ENCODE peak calls at places on chromosomes 13 and 19, in eight cellular contexts. P is transverse colon, A is spleen, C is Peyer's patch, L is tibial nerve, X is uterus, N is heart left ventricle, K is gastrocnemius medialis. V is an unnamed sample.
A peak's percentile ranks its signal among the peaks of the same experiment; 100 is the strongest.

GRCh38 chr13:93966267-93966936 is 513.1 kb downstream of the DCT start:
- DNase-seq in N (no peak), L (no peak), X (no peak), K (no peak), P (no peak), C (no peak), A (no peak), V (no peak)

GRCh38 chr13:40682449-40683240 is 16.2 kb upstream of the FOXO1 start:
- DNase-seq in N (no peak), C (no peak), X (no peak), K (no peak), P (no peak), A (no peak), L (no peak), V (no peak)

GRCh38 chr13:82758056-82758455 is 1124.2 kb downstream of the SLITRK1 start:
- DNase-seq in K (no peak), X (no peak), A (no peak), N (no peak), L (no peak), P (no peak), C (no peak), V (no peak)

GRCh38 chr13:80168089-80168850 is 172.7 kb downstream of the SPRY2 start:
- DNase-seq in K (no peak), N (no peak), X (no peak), P (no peak), A (no peak), C (no peak), L (no peak), V (no peak)

GRCh38 chr19:53037101-53038097 is 7.1 kb upstream of the ERVV-2 start:
- DNase-seq in C (no peak), X (no peak), L (no peak), A (peak; percentile 70), N (peak; percentile 38), P (no peak), K (no peak), V (peak; percentile 56)

GRCh38 chr19:12331211-12331941 is 2.1 kb downstream of the ZNF563 start:
- DNase-seq in N (peak; percentile 27), C (no peak), K (no peak), X (no peak), A (peak; percentile 84), L (no peak), P (peak; percentile 18), V (peak; percentile 20)

GRCh38 chr19:1590641-1591397 is 1.8 kb downstream of the MBD3 start:
- DNase-seq in X (no peak), C (peak; percentile 49), P (peak; percentile 32), K (no peak), L (no peak), N (no peak), A (no peak), V (no peak)

GRCh38 chr19:58562126-58563033 is 4.0 kb upstream of the UBE2M start:
- DNase-seq in N (peak; percentile 57), K (peak; percentile 31), A (peak; percentile 89), X (no peak), L (no peak), P (no peak), C (peak; percentile 65), V (peak; percentile 82)

GRCh38 chr13:39273953-39274352 is 235.7 kb downstream of the NHLRC3 start:
- DNase-seq in P (peak; percentile 17), C (no peak), N (no peak), K (no peak), X (no peak), L (no peak), A (no peak), V (no peak)

GRCh38 chr13:32734511-32734910 is 148.3 kb downstream of the PDS5B start:
- DNase-seq in C (no peak), X (no peak), K (no peak), N (no peak), P (no peak), L (peak; percentile 21), A (no peak), V (no peak)

GRCh38 chr19:13301627-13302334 is 151.6 kb downstream of the IER2 start:
- DNase-seq in C (no peak), N (no peak), X (no peak), L (no peak), A (no peak), K (no peak), P (no peak), V (no peak)

GRCh38 chr19:16026131-16026530 is 50.2 kb upstream of the TPM4 start:
- DNase-seq in N (no peak), C (no peak), L (no peak), X (no peak), A (peak; percentile 25), P (no peak), K (no peak), V (no peak)

GRCh38 chr13:26132756-26133155 is 80.9 kb upstream of the SHISA2 start:
- DNase-seq in N (no peak), L (no peak), X (no peak), P (no peak), A (no peak), C (no peak), K (no peak), V (no peak)

GRCh38 chr13:30421093-30422055 is 919 bp upstream of the UBE2L5 start:
- DNase-seq in L (peak; percentile 78), K (peak; percentile 82), A (peak; percentile 94), N (peak; percentile 92), X (peak; percentile 93), P (peak; percentile 82), C (peak; percentile 85), V (peak; percentile 84)

GRCh38 chr13:23695711-23696512 is 125.7 kb downstream of the TNFRSF19 start:
- DNase-seq in X (no peak), L (no peak), N (peak; percentile 74), K (peak; percentile 33), C (no peak), A (peak; percentile 94), P (no peak), V (no peak)

GRCh38 chr13:22275393-22275792 is 604.5 kb downstream of the FGF9 start:
- DNase-seq in N (no peak), X (no peak), L (no peak), C (no peak), K (no peak), P (no peak), A (no peak), V (peak; percentile 66)

GRCh38 chr13:27177852-27178251 is 6.2 kb upstream of the USP12 start:
- DNase-seq in P (no peak), C (no peak), L (no peak), N (no peak), X (no peak), K (no peak), A (no peak), V (no peak)

GRCh38 chr19:35013047-35013819 is 13.1 kb downstream of the GRAMD1A start:
- DNase-seq in L (peak; percentile 69), N (peak; percentile 81), A (peak; percentile 94), P (peak; percentile 77), K (peak; percentile 64), X (peak; percentile 80), C (peak; percentile 85), V (peak; percentile 67)

GRCh38 chr19:44846455-44847143 is 502 bp downstream of the NECTIN2 start:
- DNase-seq in L (no peak), N (peak; percentile 38), C (no peak), K (no peak), X (peak; percentile 53), P (peak; percentile 48), A (peak; percentile 75), V (peak; percentile 63)

DNA sequence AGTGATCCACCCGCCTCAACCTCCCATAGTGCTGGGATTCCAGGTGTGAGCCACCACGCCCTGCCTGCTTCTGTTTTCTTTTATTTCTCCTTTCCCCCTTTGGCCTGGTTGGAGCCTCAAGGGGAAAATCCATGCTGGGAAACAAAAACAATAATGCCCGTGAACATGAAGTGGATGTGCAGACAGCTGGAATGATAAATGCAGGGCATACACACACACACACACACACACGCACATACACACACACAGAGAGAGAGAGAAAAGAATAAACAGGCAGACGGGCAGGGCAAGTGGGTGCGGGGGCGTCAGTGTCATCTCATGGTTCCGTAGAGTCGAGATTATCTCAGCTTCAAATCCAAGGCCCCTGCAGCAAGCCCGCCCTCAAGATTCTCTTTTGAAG is 4.4 kb upstream of the PLEKHF1 start:
- DNase-seq in C (no peak), L (no peak), P (no peak), A (peak; percentile 17), X (no peak), N (no peak), K (no peak), V (no peak)
- H3K4me1 ChIP-seq in C (peaks cover 17% of the 10 kb centered on the region), L (peaks cover 53% of the 10 kb centered on the region), P (peaks cover 16% of the 10 kb centered on the region), A (peaks cover 5% of the 10 kb centered on the region), X (peaks cover 17% of the 10 kb centered on the region), N (peaks cover 30% of the 10 kb centered on the region), K (peaks cover 32% of the 10 kb centered on the region), V (peaks cover 8% of the 10 kb centered on the region)

DNA sequence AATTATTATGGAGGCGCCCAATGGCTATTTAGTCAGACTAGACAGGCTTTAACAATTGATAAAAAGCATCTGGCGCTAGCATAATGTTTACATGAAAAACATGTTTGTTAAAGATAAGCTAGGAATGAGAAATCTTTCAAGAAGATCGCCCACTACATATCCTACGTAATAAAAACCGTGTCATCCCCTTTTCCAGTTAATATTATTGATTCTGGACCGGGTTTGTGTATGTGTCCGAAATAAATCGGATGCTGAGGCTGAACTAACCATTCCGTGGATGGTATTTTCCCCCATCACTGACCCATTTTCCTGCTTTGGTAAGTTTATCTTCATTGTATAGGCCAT is 8.8 kb downstream of the COL4A1 start:
- DNase-seq in L (no peak), P (no peak), X (no peak), N (no peak), C (no peak), K (no peak), A (no peak), V (no peak)
- H3K27me3 ChIP-seq in L (no peaks in the 10 kb centered on the region), P (peaks cover 5% of the 10 kb centered on the region), X (no peaks in the 10 kb centered on the region), N (no peaks in the 10 kb centered on the region), C (no peaks in the 10 kb centered on the region), K (peaks cover 4% of the 10 kb centered on the region), A (no peaks in the 10 kb centered on the region), V (no peaks in the 10 kb centered on the region)

GRCh38 chr19:37332839-37333238 is 38.1 kb upstream of the ZNF527 start:
- DNase-seq in K (no peak), A (no peak), X (no peak), P (no peak), N (no peak), C (no peak), L (no peak), V (no peak)

GRCh38 chr19:37333457-37333856 is 37.4 kb upstream of the ZNF527 start:
- DNase-seq in P (no peak), A (no peak), L (no peak), C (no peak), X (no peak), N (no peak), K (no peak), V (no peak)

GRCh38 chr19:37329686-37330085 is 41.2 kb upstream of the ZNF527 start:
- DNase-seq in X (no peak), P (no peak), K (no peak), L (no peak), N (no peak), C (no peak), A (no peak), V (no peak)

GRCh38 chr19:37334179-37335071 is 36.5 kb upstream of the ZNF527 start:
- DNase-seq in C (peak; percentile 80), P (peak; percentile 92), N (peak; percentile 96), A (peak; percentile 93), L (peak; percentile 90), K (peak; percentile 91), X (peak; percentile 88), V (peak; percentile 90)
- TF ChIP-seq POLR2A in C (peak; percentile 36), P (peak; percentile 48), N (peak; percentile 82), A (no peak), L (no peak), K (peak; percentile 61), X (peak; percentile 44), V (peak; percentile 81)

DNA sequence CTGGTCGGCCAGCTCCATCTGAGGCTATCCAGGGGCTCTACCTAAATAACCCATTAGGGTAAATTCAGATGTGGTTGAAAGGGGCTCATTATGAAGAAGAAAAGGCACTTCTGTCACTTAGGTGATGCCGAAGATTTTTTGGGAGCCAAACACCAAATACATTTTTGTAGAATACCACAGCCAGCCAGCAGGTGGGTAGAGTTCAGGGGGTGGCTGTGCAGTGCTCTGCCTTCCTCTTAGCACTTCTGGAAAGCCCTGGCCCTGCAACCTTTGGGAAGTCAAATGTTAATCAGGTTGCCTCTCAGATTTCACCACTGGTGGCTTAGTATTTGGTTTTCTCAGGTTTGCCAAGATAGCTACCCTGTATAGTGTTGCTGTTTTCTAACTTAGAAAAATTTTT is 18.5 kb upstream of the GPR18 start:
- DNase-seq in X (no peak), P (no peak), A (no peak), N (no peak), C (no peak), L (no peak), K (no peak), V (no peak)
- H3K4me1 ChIP-seq in X (no peaks in the 10 kb centered on the region), P (peaks cover 9% of the 10 kb centered on the region), A (peaks cover 7% of the 10 kb centered on the region), N (peaks cover 79% of the 10 kb centered on the region), C (peaks cover 25% of the 10 kb centered on the region), L (peaks cover 20% of the 10 kb centered on the region), K (peaks cover 44% of the 10 kb centered on the region), V (peaks cover 9% of the 10 kb centered on the region)

V was measured in adrenal gland.